ENCODE peak calls at places on chromosome 4, in six cellular contexts. X, V, C, K, L and W are unnamed samples. For H3K27me3, the result is how much of the 10 kb centered on the place peaks cover.

GRCh38 chr4:45100936-45101818 is 374.8 kb upstream of the GNPDA2 start:
- DNase-seq in C (no peak), X (no peak), K (no peak), V (peak), L (no peak), W (no peak)

GRCh38 chr4:118005883-118006282 is 28.4 kb upstream of the NDST3 start:
- DNase-seq in V (no peak), C (no peak), K (no peak), X (no peak), L (no peak), W (no peak)

GRCh38 chr4:79442422-79442821 is 34.4 kb upstream of the GK2 start:
- DNase-seq in C (no peak), K (no peak), X (no peak), L (no peak), V (peak), W (no peak)

GRCh38 chr4:152850377-152850776 is 70.6 kb downstream of the ARFIP1 start:
- DNase-seq in X (peak), L (peak), K (no peak), C (peak), V (peak), W (peak)

GRCh38 chr4:46258436-46258835 is 131.5 kb downstream of the GABRA2 start:
- DNase-seq in V (no peak), X (no peak), K (no peak), C (no peak), L (no peak), W (no peak)

GRCh38 chr4:112521123-112522116 is 5.4 kb upstream of the NEUROG2 start:
- DNase-seq in L (no peak), X (no peak), V (no peak), C (peak), K (no peak), W (peak)

GRCh38 chr4:125732682-125733081 is 417.9 kb downstream of the FAT4 start:
- DNase-seq in V (no peak), L (no peak), K (no peak), C (no peak), X (no peak), W (no peak)

GRCh38 chr4:148007303-148007702 is 275.4 kb downstream of the ARHGAP10 start:
- DNase-seq in L (no peak), V (peak), K (no peak), X (no peak), C (no peak), W (no peak)

GRCh38 chr4:178090640-178091411 is 648.6 kb upstream of the AGA start:
- DNase-seq in K (peak), X (no peak), L (no peak), V (no peak), C (peak), W (peak)

GRCh38 chr4:102638621-102639020 is 122.1 kb downstream of the MANBA start:
- DNase-seq in X (no peak), C (no peak), V (peak), L (no peak), K (no peak), W (no peak)

GRCh38 chr4:184267206-184267608 is 49.5 kb upstream of the ENPP6 start:
- DNase-seq in X (no peak), V (no peak), K (no peak), L (peak), C (no peak), W (no peak)

GRCh38 chr4:186699298-186699697 is 24.4 kb downstream of the FAT1 start:
- DNase-seq in K (no peak), V (peak), L (no peak), X (no peak), C (no peak), W (no peak)

GRCh38 chr4:148064451-148064850 is 332.6 kb downstream of the ARHGAP10 start:
- DNase-seq in C (no peak), V (no peak), X (no peak), K (no peak), L (no peak), W (no peak)

GRCh38 chr4:48746608-48747374 is 33.3 kb downstream of the FRYL start:
- DNase-seq in L (no peak), K (no peak), X (no peak), V (no peak), C (peak), W (no peak)

GRCh38 chr4:86926428-86927086 is 8.3 kb upstream of the AFF1 start:
- DNase-seq in X (no peak), V (peak), C (peak), K (no peak), L (no peak), W (no peak)

GRCh38 chr4:125705681-125706080 is 390.9 kb downstream of the FAT4 start:
- DNase-seq in V (no peak), L (no peak), C (no peak), K (no peak), X (no peak), W (no peak)

GRCh38 chr4:54277691-54278090 is 48.6 kb downstream of the PDGFRA start:
- DNase-seq in C (no peak), X (no peak), K (no peak), V (peak), L (no peak), W (no peak)

GRCh38 chr4:102616661-102617060 is 115.5 kb downstream of the NFKB1 start:
- DNase-seq in K (no peak), C (no peak), L (no peak), X (no peak), V (no peak), W (peak)

GRCh38 chr4:24382381-24382780 is 202.0 kb downstream of the DHX15 start:
- DNase-seq in K (no peak), C (no peak), V (peak), X (no peak), L (no peak), W (no peak)

GRCh38 chr4:39353478-39354177 is 12.5 kb downstream of the RFC1 start:
- DNase-seq in V (peak), K (no peak), L (no peak), X (no peak), C (no peak), W (no peak)

GRCh38 chr4:152369903-152370296 is 166.0 kb downstream of the FBXW7 start:
- DNase-seq in X (no peak), V (no peak), C (no peak), L (no peak), K (no peak), W (no peak)

GRCh38 chr4:1418494-1419285 is 12.4 kb upstream of the NKX1-1 start:
- DNase-seq in X (no peak), C (no peak), K (peak), V (no peak), L (no peak), W (peak)

GRCh38 chr4:40731792-40732245 is 17.9 kb upstream of the NSUN7 start:
- DNase-seq in C (no peak), X (no peak), V (no peak), K (no peak), L (no peak), W (no peak)

GRCh38 chr4:127124919-127125318 is 507.8 kb upstream of the INTU start:
- DNase-seq in L (no peak), C (no peak), K (no peak), V (peak), X (no peak), W (no peak)

GRCh38 chr4:183798249-183798920 is 106.7 kb upstream of the STOX2 start:
- DNase-seq in K (no peak), X (no peak), V (no peak), L (no peak), C (peak), W (peak)

GRCh38 chr4:8700576-8700975 is 108.0 kb downstream of the CPZ start:
- DNase-seq in X (no peak), C (peak), V (no peak), K (no peak), L (no peak), W (peak)

GRCh38 chr4:119623025-119623424 is 5.6 kb downstream of the PDE5A start:
- DNase-seq in C (no peak), L (no peak), V (peak), X (no peak), K (no peak), W (no peak)

GRCh38 chr4:76373919-76374552 is 46.9 kb downstream of the CCDC158 start:
- DNase-seq in V (peak), C (no peak), X (no peak), L (no peak), K (no peak), W (no peak)

GRCh38 chr4:83252782-83253405 is 31.7 kb downstream of the COQ2 start:
- DNase-seq in C (peak), K (no peak), X (peak), V (peak), L (peak), W (peak)

GRCh38 chr4:114257516-114257915 is 278.1 kb upstream of the ARSJ start:
- DNase-seq in V (peak), C (no peak), X (no peak), K (no peak), L (no peak), W (no peak)

GRCh38 chr4:188387134-188387791 is 248.0 kb downstream of the TRIML1 start:
- DNase-seq in X (no peak), V (peak), K (no peak), C (no peak), L (no peak), W (no peak)

DNA sequence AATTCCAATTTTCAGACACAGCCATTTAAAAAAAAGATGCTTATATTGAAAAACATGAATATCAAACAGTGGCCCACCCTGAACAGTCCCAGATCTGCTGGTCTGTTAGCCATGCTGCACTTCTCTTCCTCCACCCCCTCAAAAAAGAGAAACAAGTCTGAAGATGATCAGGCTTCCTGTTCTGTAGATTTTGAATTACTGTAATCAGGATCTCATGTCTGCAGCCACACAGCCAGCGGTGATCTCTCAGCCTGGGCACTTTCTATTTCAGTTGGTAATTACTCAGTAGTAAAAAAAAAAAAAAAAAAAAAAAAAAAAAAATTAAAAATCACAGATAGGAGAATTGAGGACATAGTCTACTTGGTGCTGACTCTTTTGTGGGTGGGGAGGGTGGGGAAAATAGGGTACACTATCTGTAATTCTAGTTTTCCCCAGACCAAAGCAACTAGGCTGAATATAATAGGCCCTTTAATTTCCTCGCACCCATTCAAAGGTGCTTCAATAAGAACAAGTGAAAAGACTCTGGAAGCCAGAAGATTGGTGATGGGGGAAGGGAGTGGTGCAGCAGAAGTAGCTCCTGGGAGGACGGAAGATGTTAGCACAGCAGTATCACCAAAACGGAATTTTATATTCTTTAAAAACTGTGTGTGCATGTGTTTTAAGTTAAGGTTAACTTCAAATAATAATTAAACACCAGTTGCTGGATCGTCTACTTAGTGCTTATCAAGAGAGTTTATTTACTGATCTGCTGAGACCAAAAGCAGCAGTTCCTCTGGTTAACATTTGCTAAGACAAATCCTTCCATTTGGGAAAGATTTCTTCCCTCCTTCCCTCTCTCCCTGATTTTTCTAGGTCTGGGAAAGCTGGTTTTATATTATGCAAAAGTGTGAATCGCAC is 47.1 kb downstream of the SPRY1 start:
- DNase-seq in C (no peak), K (no peak), V (peak), X (no peak), L (no peak), W (peak)
- H3K4me3 ChIP-seq in C (peak), K (peak), V (no peak), X (no peak), L (no peak), W (peak)

DNA sequence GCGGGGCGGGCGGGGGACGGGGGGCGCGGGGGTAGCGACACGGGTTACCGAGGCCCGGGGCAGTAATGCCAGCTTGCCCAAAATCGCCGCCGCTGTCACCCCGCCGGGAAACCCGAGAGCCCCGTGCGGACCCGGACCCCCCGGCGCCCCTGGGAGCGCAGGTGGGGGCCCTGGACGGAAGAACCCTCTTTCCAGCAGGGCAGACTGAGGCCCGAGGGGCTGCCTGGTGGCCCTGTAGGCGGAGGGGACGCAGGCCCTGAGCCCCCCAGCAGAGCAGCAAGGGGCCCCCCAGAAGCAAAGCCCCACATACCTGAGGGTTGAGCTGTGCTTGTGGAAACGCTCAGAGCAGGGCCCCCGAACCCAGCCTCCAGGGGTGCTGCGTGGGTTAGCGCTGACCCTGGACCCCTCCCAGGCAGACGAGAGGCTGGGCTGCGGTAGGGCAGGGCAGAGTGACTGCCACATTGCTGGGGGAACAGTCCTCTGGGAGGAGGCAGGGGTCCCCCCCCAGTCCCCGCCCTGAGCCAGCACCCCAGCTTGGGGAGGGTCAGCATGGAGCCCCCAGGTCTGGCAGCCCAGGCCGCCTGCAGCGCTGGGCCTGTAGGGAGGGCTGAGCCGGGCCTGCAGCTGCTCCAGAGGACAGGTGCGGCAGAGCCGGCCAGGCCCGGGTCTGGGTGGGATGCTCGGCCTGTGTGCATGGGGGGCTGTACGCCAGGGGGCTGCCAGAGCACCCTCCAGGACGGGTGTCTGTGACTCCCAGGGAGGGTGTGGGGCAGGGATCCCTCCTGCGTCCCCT is 646 bp downstream of the DOK7 start:
- DNase-seq in C (no peak), V (no peak), K (peak), X (no peak), L (no peak), W (peak)
- H3K27me3 ChIP-seq in C (under half), V (under half), K (under half), X (under half), L (under half), W (under half)

GRCh38 chr4:84848432-84848831 is 118.1 kb downstream of the WDFY3 start:
- DNase-seq in K (no peak), C (no peak), L (no peak), V (no peak), X (no peak), W (no peak)
- H3K4me3 ChIP-seq in K (no peak), C (peak), L (no peak), V (no peak), X (no peak), W (no peak)

GRCh38 chr4:3744232-3744631 is 22.0 kb upstream of the ADRA2C start:
- DNase-seq in V (no peak), C (no peak), X (no peak), K (no peak), L (no peak), W (peak)
- H3K27me3 ChIP-seq in V (under half), C (under half), X (under half), K (under half), L (under half), W (under half)

GRCh38 chr4:6910960-6911874 is 1.6 kb downstream of the TBC1D14 start:
- DNase-seq in K (peak), V (no peak), L (no peak), C (no peak), X (no peak), W (no peak)
- H3K4me3 ChIP-seq in K (peak), V (no peak), L (peak), C (peak), X (peak), W (no peak)

DNA sequence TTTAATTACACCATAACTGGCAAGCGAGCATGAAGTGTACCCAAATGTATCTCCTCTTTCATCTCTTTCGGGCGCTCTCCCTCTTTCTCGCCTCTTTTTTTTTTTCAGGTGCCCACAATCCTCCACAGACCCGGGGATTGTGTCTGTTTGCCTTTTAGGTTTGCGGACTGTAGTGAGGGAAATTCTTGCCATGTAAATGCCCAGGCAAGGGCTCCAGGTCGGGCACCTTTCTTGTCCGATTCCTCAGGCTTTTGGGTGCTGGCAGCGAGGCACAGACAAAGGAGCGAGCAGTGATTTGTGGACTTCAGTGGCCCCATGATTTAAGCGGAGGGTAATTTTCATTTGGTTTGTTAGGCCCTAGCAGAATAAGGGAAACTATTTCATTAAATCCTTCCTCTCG is 1.1 kb upstream of the PHOX2B start:
- DNase-seq in L (no peak), X (no peak), K (no peak), C (peak), V (no peak), W (peak)
- H3K27me3 ChIP-seq in L (under half), X (under half), K (under half), C (half or more), V (half or more), W (half or more)